ENCODE peak calls at places on chromosome 2, in nine cellular contexts. R, X, F, E, B, Y, T, V and N are unnamed samples.

GRCh38 chr2:168059758-168060157 is 187.6 kb downstream of the STK39 start:
- DNase-seq in V (no peak), E (no peak), R (no peak), X (no peak), Y (no peak), B (no peak), T (no peak), F (no peak), N (no peak)

GRCh38 chr2:88880441-88880953 is 189.0 kb downstream of the RPIA start:
- DNase-seq in E (peak), T (peak), R (peak), X (peak), B (no peak), F (peak), V (no peak), Y (no peak), N (no peak)

GRCh38 chr2:217837001-217837491 is 165.7 kb downstream of the TNS1 start:
- DNase-seq in E (peak), F (peak), B (no peak), R (peak), V (peak), T (no peak), Y (no peak), X (peak), N (no peak)

GRCh38 chr2:191051825-191052778 is 38.1 kb upstream of the STAT1 start:
- DNase-seq in R (peak), E (no peak), X (peak), V (no peak), F (peak), Y (no peak), T (peak), B (no peak), N (peak)

GRCh38 chr2:74317696-74318095 is 25.5 kb downstream of the SLC4A5 start:
- DNase-seq in V (no peak), X (no peak), F (no peak), T (no peak), E (no peak), R (no peak), Y (no peak), B (no peak), N (no peak)

GRCh38 chr2:159111346-159111922 is 143.0 kb downstream of the TANC1 start:
- DNase-seq in V (no peak), Y (no peak), R (no peak), T (no peak), B (no peak), F (no peak), X (no peak), E (no peak), N (no peak)

GRCh38 chr2:105610444-105611327 is 134.0 kb upstream of the NCK2 start:
- DNase-seq in T (no peak), E (no peak), V (no peak), X (no peak), B (no peak), F (no peak), Y (no peak), R (no peak), N (no peak)

GRCh38 chr2:20578895-20579825 is 71.7 kb downstream of the HS1BP3 start:
- DNase-seq in V (peak), B (no peak), X (peak), Y (no peak), E (peak), T (no peak), R (no peak), F (peak), N (peak)

GRCh38 chr2:19677215-19677777 is 224.5 kb downstream of the TTC32 start:
- DNase-seq in V (no peak), R (no peak), B (no peak), F (no peak), E (no peak), X (no peak), T (no peak), Y (no peak), N (no peak)

GRCh38 chr2:174004900-174005605 is 39.9 kb upstream of the SP3 start:
- DNase-seq in E (no peak), F (no peak), R (no peak), Y (no peak), T (no peak), V (no peak), B (no peak), X (no peak), N (peak)

GRCh38 chr2:110134025-110134424 is 18.4 kb upstream of the MALL start:
- DNase-seq in Y (no peak), T (no peak), B (no peak), F (no peak), X (no peak), R (no peak), V (no peak), E (no peak), N (no peak)

GRCh38 chr2:98869272-98869641 is 66.8 kb downstream of the CRACDL start:
- DNase-seq in T (peak), X (peak), Y (no peak), B (no peak), E (no peak), F (no peak), V (peak), R (no peak), N (no peak)

GRCh38 chr2:285506-285905 is 2.4 kb downstream of the ALKAL2 start:
- DNase-seq in T (no peak), Y (no peak), F (no peak), V (no peak), X (no peak), B (no peak), E (peak), R (no peak), N (no peak)

GRCh38 chr2:153872311-153873061 is 764 bp downstream of the GALNT13 start:
- DNase-seq in B (no peak), T (no peak), Y (no peak), E (no peak), R (peak), F (peak), X (peak), V (peak), N (no peak)

GRCh38 chr2:181104512-181105121 is 124.2 kb downstream of the UBE2E3 start:
- DNase-seq in F (peak), V (no peak), X (peak), T (no peak), E (peak), Y (no peak), R (peak), B (no peak), N (no peak)

GRCh38 chr2:70094978-70095832 is 7.9 kb downstream of the PCBP1 start:
- DNase-seq in E (no peak), F (no peak), B (peak), V (peak), Y (peak), R (no peak), X (no peak), T (no peak), N (peak)

GRCh38 chr2:69779258-69779989 is 37.5 kb downstream of the ANXA4 start:
- DNase-seq in V (no peak), T (no peak), E (no peak), F (no peak), R (no peak), Y (no peak), B (no peak), X (no peak), N (no peak)

GRCh38 chr2:237297421-237298155 is 116.4 kb downstream of the COL6A3 start:
- DNase-seq in E (no peak), R (no peak), F (no peak), Y (no peak), T (no peak), X (no peak), V (no peak), B (no peak), N (no peak)

GRCh38 chr2:75728614-75729419 is 18.1 kb upstream of the GCFC2 start:
- DNase-seq in R (no peak), F (no peak), X (no peak), Y (no peak), V (no peak), T (no peak), B (no peak), E (no peak), N (no peak)

GRCh38 chr2:38526195-38526594 is 76.5 kb downstream of the HNRNPLL start:
- DNase-seq in B (no peak), T (no peak), R (no peak), Y (no peak), E (no peak), X (no peak), F (no peak), V (no peak), N (no peak)

GRCh38 chr2:128321421-128321775 is 2.7 kb upstream of the HS6ST1 start:
- DNase-seq in E (no peak), B (no peak), T (no peak), V (no peak), R (peak), Y (peak), X (peak), F (no peak), N (peak)

GRCh38 chr2:40371525-40372277 is 80.2 kb downstream of the SLC8A1 start:
- DNase-seq in T (no peak), V (no peak), R (peak), X (peak), E (peak), B (no peak), F (no peak), Y (no peak), N (no peak)

GRCh38 chr2:50535971-50536759 is 495.8 kb downstream of the NRXN1 start:
- DNase-seq in Y (no peak), V (no peak), R (peak), B (no peak), X (no peak), E (peak), F (no peak), T (no peak), N (no peak)

GRCh38 chr2:156663757-156664409 is 227.7 kb downstream of the GPD2 start:
- DNase-seq in F (no peak), X (no peak), Y (no peak), R (no peak), V (no peak), B (no peak), E (no peak), T (no peak), N (peak)

GRCh38 chr2:163132850-163133249 is 294.3 kb upstream of the KCNH7 start:
- DNase-seq in V (no peak), E (no peak), X (no peak), T (no peak), Y (no peak), R (no peak), F (peak), B (no peak), N (no peak)

GRCh38 chr2:109201465-109202420 is 72.7 kb downstream of the SH3RF3 start:
- DNase-seq in E (no peak), T (no peak), X (no peak), Y (no peak), R (no peak), V (no peak), B (no peak), F (no peak), N (no peak)